ENCODE peak calls at places on chromosomes 11 and 22, in ten cellular contexts. W is prostate gland, S is A549, B is suprapubic skin, Y is GM12878, X is lower leg skin, J is stomach, U is heart left ventricle, E is breast epithelium, G is tibial nerve. A is an unnamed sample.

GRCh38 chr11:15114501-15115475 is at the start of gene INSC:
- DNase-seq in B (no peak), J (no peak), S (no peak), U (no peak), Y (no peak), W (no peak), X (no peak), G (no peak), E (no peak), A (no peak)

GRCh38 chr22:23743303-23743705 is 7.6 kb downstream of the ZNF70 start:
- DNase-seq in W (no peak), Y (no peak), S (no peak), U (no peak), B (no peak), X (no peak), E (no peak), J (no peak), G (no peak), A (peak)

GRCh38 chr11:92107331-92107730 is 117.3 kb upstream of the FAT3 start:
- DNase-seq in S (no peak), W (no peak), B (no peak), G (no peak), E (no peak), J (no peak), Y (no peak), U (no peak), X (no peak), A (no peak)

GRCh38 chr11:7610393-7610792 is 62.9 kb downstream of the CYB5R2 start:
- DNase-seq in U (no peak), Y (no peak), B (no peak), G (no peak), E (no peak), J (no peak), W (no peak), X (no peak), S (no peak), A (no peak)

GRCh38 chr11:13009921-13010736 is 1.0 kb downstream of the RASSF10 start:
- DNase-seq in X (no peak), E (no peak), U (no peak), G (no peak), S (peak), B (no peak), Y (no peak), W (no peak), J (peak), A (no peak)

GRCh38 chr11:1953489-1954284 is 6.6 kb downstream of the MRPL23 start:
- DNase-seq in Y (no peak), B (peak), X (no peak), W (peak), J (no peak), S (no peak), U (peak), G (no peak), E (peak), A (peak)

GRCh38 chr11:69718147-69718546 is 14.3 kb upstream of the FGF19 start:
- DNase-seq in J (no peak), E (no peak), W (no peak), B (no peak), Y (no peak), X (no peak), G (no peak), U (peak), S (peak), A (no peak)

GRCh38 chr11:111571829-111572501 is 30.3 kb upstream of the SIK2 start:
- DNase-seq in W (no peak), J (no peak), B (no peak), U (no peak), X (no peak), S (no peak), G (no peak), Y (no peak), E (no peak), A (no peak)

GRCh38 chr11:2202900-2203439 is 31.4 kb upstream of the TH start:
- DNase-seq in G (no peak), W (no peak), E (peak), B (no peak), U (no peak), S (no peak), Y (no peak), X (no peak), J (no peak), A (no peak)

GRCh38 chr11:117906710-117907109 is 22.5 kb downstream of the TMPRSS13 start:
- DNase-seq in W (no peak), U (no peak), J (no peak), E (no peak), X (no peak), S (no peak), Y (no peak), B (peak), G (no peak), A (no peak)

GRCh38 chr11:117908959-117909610 is 20.1 kb downstream of the TMPRSS13 start:
- DNase-seq in J (no peak), Y (no peak), S (no peak), E (peak), W (no peak), G (no peak), U (no peak), X (no peak), B (peak), A (no peak)

GRCh38 chr11:117905524-117905923 is 23.7 kb downstream of the TMPRSS13 start:
- DNase-seq in B (peak), W (no peak), G (no peak), U (no peak), S (no peak), E (peak), J (no peak), Y (no peak), X (no peak), A (no peak)

GRCh38 chr11:117908261-117908895 is 20.8 kb downstream of the TMPRSS13 start:
- DNase-seq in E (peak), W (no peak), B (peak), J (no peak), U (no peak), Y (no peak), X (no peak), G (no peak), S (no peak), A (no peak)

DNA sequence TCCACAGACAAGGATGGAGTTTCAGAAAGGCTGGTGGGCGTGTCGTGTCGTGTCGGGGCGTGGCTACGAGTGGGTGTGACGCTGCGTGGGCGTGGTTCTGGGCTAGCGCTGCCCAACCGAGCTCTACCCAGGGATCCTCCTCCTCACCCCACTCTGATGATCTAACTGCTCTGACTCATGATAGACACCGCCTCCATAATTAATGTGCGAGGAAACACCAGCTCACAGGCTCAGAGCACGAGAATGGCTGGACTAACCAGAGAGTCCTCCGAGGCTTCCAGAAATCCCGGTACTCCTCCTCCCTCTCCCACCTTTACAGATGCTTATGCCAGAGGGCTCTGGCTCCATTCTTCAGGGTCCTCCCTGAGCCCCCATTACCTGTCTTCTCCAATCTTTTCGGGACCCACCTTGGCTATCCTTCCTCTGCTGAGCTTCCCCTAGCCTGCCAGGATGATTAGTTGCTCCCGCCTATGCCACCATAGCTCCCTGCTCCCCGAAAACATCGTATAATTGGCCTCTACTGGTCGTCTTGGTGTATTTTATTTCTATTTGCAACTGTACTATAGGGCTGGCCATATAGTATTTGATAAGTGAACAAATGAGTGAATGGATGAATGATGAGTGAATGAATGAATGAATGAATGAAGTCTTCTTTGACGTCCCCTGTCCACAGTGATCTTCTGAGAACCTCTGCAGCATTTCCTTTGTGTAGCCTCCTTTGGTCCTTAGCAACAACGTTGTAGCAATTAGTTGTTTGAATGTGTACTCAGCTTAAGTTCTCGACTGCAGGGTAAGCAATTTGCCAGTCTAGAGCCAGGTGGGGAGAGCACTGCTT is 21.7 kb downstream of the TMPRSS13 start:
- DNase-seq in E (peak), Y (peak), B (peak), W (peak), X (peak), S (peak), U (peak), J (peak), G (peak), A (peak)
- TF ChIP-seq POLR2A in E (no peak), Y (no peak), B (no peak), W (peak), X (no peak), S (no peak), U (no peak), J (no peak), G (no peak), A (no peak)

GRCh38 chr11:102111011-102111786 is 952 bp downstream of the YAP1 start:
- DNase-seq in E (peak), S (peak), U (peak), J (peak), W (peak), Y (no peak), G (peak), B (peak), X (peak), A (peak)
- TF ChIP-seq POLR2A in E (no peak), S (no peak), U (no peak), J (no peak), W (no peak), Y (no peak), G (no peak), B (no peak), X (no peak), A (no peak)

GRCh38 chr11:57649826-57650738 is at the start of gene YPEL4:
- DNase-seq in U (peak), Y (no peak), W (no peak), G (no peak), S (peak), J (no peak), E (no peak), X (peak), B (no peak), A (no peak)
- TF ChIP-seq POLR2A in U (no peak), Y (no peak), W (no peak), G (no peak), S (peak), J (no peak), E (no peak), X (no peak), B (no peak), A (no peak)

GRCh38 chr11:76523147-76523546 is 78.3 kb downstream of the EMSY start:
- DNase-seq in U (no peak), J (no peak), E (no peak), Y (no peak), W (no peak), G (no peak), B (no peak), X (no peak), S (no peak), A (no peak)

GRCh38 chr11:76524919-76525318 is 80.1 kb downstream of the EMSY start:
- DNase-seq in J (peak), E (no peak), B (no peak), Y (no peak), S (peak), U (no peak), W (peak), X (peak), G (peak), A (no peak)

GRCh38 chr11:76526878-76527277 is 82.1 kb downstream of the EMSY start:
- DNase-seq in B (no peak), Y (no peak), W (no peak), S (no peak), X (no peak), G (no peak), U (no peak), E (no peak), J (no peak), A (no peak)

GRCh38 chr11:76524461-76524860 is 79.6 kb downstream of the EMSY start:
- DNase-seq in Y (no peak), S (no peak), G (no peak), J (no peak), X (no peak), W (no peak), B (no peak), E (no peak), U (no peak), A (no peak)

DNA sequence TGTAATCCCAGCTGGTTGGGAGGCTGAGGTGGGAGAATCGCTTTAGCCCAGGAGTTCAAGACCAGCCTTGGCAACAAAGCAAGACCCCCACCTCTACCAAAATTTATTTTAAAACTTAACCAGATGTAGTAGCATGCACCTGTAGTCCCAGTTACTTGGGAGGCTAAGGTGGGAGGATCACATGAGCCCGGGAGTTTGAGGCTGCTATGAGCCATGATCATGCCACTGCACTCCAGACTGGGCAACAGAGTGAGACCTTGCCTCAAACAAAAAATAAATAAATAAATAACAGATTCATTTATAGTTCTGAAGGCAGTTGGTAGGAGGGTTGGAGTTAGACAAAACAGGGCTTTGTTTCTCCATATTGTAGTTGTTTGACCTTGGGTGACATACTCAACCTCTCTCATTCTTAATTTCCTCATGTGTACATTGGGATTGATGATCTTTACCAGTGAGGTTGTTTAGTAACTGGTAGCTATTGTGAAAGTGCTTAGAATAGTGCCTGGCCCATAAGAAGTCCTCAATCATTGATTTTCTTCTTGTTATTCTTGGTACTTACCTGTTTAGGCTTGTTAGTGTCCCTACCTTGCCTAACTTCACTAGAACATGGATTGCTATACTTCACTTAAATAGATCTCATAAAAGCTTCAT is 79.1 kb downstream of the EMSY start:
- DNase-seq in U (no peak), B (no peak), E (no peak), S (no peak), Y (no peak), J (no peak), G (no peak), W (no peak), X (no peak), A (no peak)
- TF ChIP-seq POLR2A in U (no peak), B (no peak), E (no peak), S (no peak), Y (no peak), J (no peak), G (no peak), W (no peak), X (no peak), A (no peak)

GRCh38 chr11:47377571-47378010 is 756 bp downstream of the SPI1 start:
- DNase-seq in G (no peak), E (no peak), B (no peak), U (peak), J (no peak), W (no peak), S (no peak), Y (no peak), X (peak), A (no peak)

GRCh38 chr11:47379317-47379716 is 970 bp upstream of the SPI1 start:
- DNase-seq in Y (no peak), G (no peak), S (no peak), E (no peak), J (no peak), U (no peak), X (no peak), W (no peak), B (no peak), A (no peak)

GRCh38 chr11:47378836-47379170 is 456 bp upstream of the SPI1 start:
- DNase-seq in J (no peak), W (no peak), B (no peak), G (no peak), X (no peak), S (no peak), Y (no peak), E (no peak), U (no peak), A (no peak)

GRCh38 chr11:47376543-47377371 is 1.6 kb downstream of the SPI1 start:
- DNase-seq in Y (no peak), G (peak), B (no peak), S (no peak), W (no peak), U (peak), J (no peak), X (peak), E (no peak), A (no peak)

GRCh38 chr11:47378011-47378835 is at the start of gene SPI1:
- DNase-seq in W (no peak), U (peak), J (peak), Y (peak), G (peak), B (no peak), E (no peak), S (no peak), X (peak), A (peak)
- TF ChIP-seq POLR2A in W (no peak), U (peak), J (no peak), Y (peak), G (no peak), B (no peak), E (no peak), S (no peak), X (no peak), A (peak)

DNA sequence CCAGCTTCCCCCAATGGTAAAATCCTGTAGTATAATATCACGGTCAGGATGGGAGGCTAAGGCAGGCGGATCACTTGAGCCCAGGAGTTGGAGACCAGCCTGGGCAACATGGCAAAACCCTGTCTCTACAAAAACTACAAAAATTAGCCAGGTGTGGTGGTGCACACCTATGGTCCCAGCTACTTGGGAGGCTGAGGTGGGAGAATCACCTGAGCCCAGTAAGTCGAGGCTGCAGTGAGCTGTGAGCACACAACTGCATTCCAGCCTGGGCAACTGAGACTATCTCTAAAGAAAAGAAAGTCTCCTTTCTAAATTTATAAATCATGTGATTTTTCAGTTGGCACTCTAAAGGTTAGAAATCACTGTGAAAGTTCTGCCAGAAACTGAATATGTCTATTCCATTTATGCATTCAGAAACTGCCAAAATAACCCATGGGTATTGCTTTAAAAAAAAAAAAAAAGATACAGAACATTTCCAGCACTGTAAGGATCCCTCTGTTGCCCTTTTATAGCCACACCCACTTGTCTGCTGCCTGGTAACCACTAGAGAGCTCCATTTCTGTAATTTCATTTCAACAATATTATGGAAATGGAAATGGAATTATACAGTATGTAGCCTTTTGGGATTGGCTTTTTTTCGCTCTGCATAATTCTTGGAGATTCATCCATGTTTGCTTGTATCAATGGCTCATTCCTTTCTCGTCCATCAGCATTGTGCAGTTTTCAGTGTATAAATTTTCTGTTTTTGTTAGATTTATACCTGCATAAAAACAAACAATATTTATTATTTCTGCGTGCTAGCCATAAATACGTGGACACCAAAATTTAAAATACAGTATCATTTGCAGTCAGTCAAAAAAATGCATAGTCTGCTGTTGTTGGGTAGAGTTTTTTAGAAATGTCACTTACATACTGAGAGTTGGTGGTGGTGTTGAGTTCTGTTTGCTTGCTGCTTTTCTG is 9.4 kb downstream of the CDC45 start:
- DNase-seq in E (no peak), Y (no peak), B (no peak), J (no peak), U (no peak), W (no peak), S (peak), G (no peak), X (no peak), A (no peak)
- TF ChIP-seq POLR2A in E (no peak), Y (no peak), B (no peak), J (no peak), U (no peak), W (no peak), S (no peak), G (no peak), X (no peak), A (no peak)